ENCODE peak calls at places on chromosomes 13 and 19, in seven cellular contexts. F is fibroblast of lung, N is tibial nerve, P is astrocyte, R is testis, X is bronchial epithelial cell, D is uterus. Y is an unnamed sample. For H3K27me3, the result is how much of the 10 kb centered on the place peaks cover.

GRCh38 chr13:57633950-57634828 is 2.6 kb downstream of the PCDH17 start:
- DNase-seq in N (no peak), F (no peak), D (no peak), X (no peak), R (peak), P (peak), Y (no peak)

GRCh38 chr19:35184267-35184666 is 29.7 kb downstream of the FXYD5 start:
- DNase-seq in X (no peak), N (no peak), R (no peak), P (no peak), F (no peak), D (no peak), Y (no peak)

GRCh38 chr13:39913928-39914327 is 258.5 kb downstream of the COG6 start:
- DNase-seq in X (peak), F (peak), N (peak), D (peak), R (peak), P (no peak), Y (no peak)

GRCh38 chr13:74301200-74302063 is 167.2 kb upstream of the KLF12 start:
- DNase-seq in F (peak), R (no peak), P (peak), D (no peak), X (no peak), N (no peak), Y (no peak)

GRCh38 chr13:104289400-104289799 is 1223.2 kb upstream of the SLC10A2 start:
- DNase-seq in D (no peak), P (peak), F (peak), R (no peak), N (no peak), X (peak), Y (no peak)

GRCh38 chr13:86324191-86324590 is 525.0 kb upstream of the SLITRK6 start:
- DNase-seq in D (no peak), N (no peak), P (no peak), R (no peak), X (no peak), F (no peak), Y (no peak)

GRCh38 chr13:80979035-80979641 is 638.2 kb upstream of the SPRY2 start:
- DNase-seq in N (peak), F (peak), D (peak), R (peak), X (peak), P (peak), Y (no peak)

GRCh38 chr19:18798384-18799352 is 7.6 kb upstream of the COMP start:
- DNase-seq in R (no peak), D (no peak), N (no peak), F (no peak), P (no peak), X (no peak), Y (no peak)

GRCh38 chr19:18730885-18731513 is 47.5 kb downstream of the CRTC1 start:
- DNase-seq in F (no peak), P (no peak), D (no peak), R (no peak), X (no peak), N (no peak), Y (no peak)

GRCh38 chr19:5349041-5349440 is 8.4 kb upstream of the PTPRS start:
- DNase-seq in N (no peak), D (no peak), R (no peak), P (no peak), X (no peak), F (no peak), Y (no peak)

GRCh38 chr13:46751811-46752635 is 44.9 kb downstream of the ESD start:
- DNase-seq in F (no peak), D (no peak), P (peak), N (no peak), R (no peak), X (no peak), Y (no peak)

GRCh38 chr13:43767351-43767901 is 19.3 kb downstream of the ENOX1 start:
- DNase-seq in N (peak), R (peak), P (no peak), F (peak), D (peak), X (no peak), Y (no peak)

GRCh38 chr13:104837756-104838155 is 1697.7 kb downstream of the EFNB2 start:
- DNase-seq in X (no peak), D (no peak), P (no peak), R (no peak), N (no peak), F (no peak), Y (no peak)

GRCh38 chr19:51387924-51388389 is at the start of gene LIM2:
- DNase-seq in P (no peak), D (no peak), R (no peak), X (no peak), N (no peak), F (no peak), Y (no peak)

GRCh38 chr13:86446311-86446710 is 647.1 kb upstream of the SLITRK6 start:
- DNase-seq in X (peak), F (peak), P (peak), D (no peak), N (no peak), R (peak), Y (no peak)

GRCh38 chr13:73924607-73925006 is 209.6 kb downstream of the KLF12 start:
- DNase-seq in X (no peak), P (no peak), R (no peak), D (no peak), N (no peak), F (no peak), Y (no peak)

GRCh38 chr19:47445937-47446402 is 25.7 kb downstream of the SLC8A2 start:
- DNase-seq in X (no peak), N (no peak), R (peak), D (peak), F (no peak), P (no peak), Y (no peak)

GRCh38 chr13:85500716-85501256 is 298.4 kb downstream of the SLITRK6 start:
- DNase-seq in P (no peak), D (no peak), X (peak), N (no peak), F (no peak), R (no peak), Y (no peak)

GRCh38 chr19:17338440-17339078 is 1.2 kb downstream of the GTPBP3 start:
- DNase-seq in D (no peak), P (no peak), X (no peak), R (no peak), F (no peak), N (no peak), Y (no peak)

GRCh38 chr13:67224148-67224846 is 5.8 kb downstream of the PCDH9 start:
- DNase-seq in R (peak), P (peak), N (peak), X (peak), F (peak), D (peak), Y (peak)

GRCh38 chr13:112456138-112457056 is 80.2 kb downstream of the SPACA7 start:
- DNase-seq in X (no peak), R (no peak), D (no peak), F (no peak), P (no peak), N (no peak), Y (no peak)
- H3K27me3 ChIP-seq in X (under half), R (under half), D (under half), F (under half), P (under half), N (under half), Y (under half)

DNA sequence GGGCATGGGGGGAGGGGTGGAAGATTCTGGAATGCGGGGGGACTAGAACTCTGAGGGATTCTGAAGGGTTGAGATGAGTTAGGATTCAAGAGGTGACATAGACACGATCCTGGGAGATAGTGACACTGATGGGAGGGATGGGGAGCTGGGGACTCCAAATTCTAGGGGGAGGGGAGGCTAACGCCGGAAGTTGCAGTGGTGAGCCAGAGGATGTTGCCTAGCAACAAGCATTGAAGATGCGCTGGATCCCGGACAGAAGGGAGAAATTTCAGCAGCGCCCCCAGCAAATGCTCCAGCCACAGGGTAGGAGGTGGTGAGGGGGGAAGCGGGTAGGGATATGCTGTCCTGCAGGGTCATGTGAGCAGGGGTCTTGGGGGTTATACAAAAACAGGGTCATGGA is 6.9 kb upstream of the LTBP4 start:
- DNase-seq in D (no peak), X (no peak), R (no peak), P (no peak), N (no peak), F (no peak), Y (no peak)
- H3K4me3 ChIP-seq in D (no peak), X (no peak), R (no peak), P (no peak), N (no peak), F (no peak), Y (no peak)

GRCh38 chr19:3987619-3988371 is 2.5 kb upstream of the EEF2 start:
- DNase-seq in X (peak), P (peak), R (peak), F (peak), D (peak), N (peak), Y (peak)
- TF ChIP-seq CTCF in X (peak), P (peak), R (peak), F (peak), D (peak), N (peak), Y (peak)

DNA sequence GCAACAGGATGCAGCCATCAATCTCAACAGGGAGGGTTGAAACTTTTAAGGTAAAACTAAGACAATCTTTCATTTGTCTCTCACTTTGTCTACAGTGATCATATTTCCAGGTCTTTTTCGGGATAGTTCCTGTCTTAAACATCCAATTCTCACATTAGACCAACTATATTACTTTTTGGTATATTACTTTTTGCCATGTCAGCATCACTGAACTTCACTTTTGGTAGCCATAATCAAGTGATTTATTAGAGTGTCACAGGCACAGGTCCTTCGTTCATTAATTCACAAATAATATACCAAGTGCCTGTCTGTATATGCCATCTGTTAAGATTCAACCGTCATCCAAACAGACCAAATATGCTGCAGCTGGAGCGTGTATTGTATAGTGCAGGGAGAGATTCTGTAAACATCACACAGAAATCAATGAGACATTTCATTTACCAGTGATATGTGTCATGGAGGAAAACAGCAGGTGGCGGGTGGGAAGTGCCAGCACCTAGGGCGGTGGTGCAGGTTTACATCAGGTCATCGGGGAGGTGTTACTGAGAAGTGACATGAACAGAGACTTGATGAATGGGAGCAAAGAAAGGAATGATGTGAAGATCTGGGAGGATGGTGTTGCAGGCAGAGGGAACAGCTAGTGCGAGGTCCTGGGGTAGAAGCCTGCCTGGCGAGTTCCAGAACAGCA is 24.9 kb downstream of the ARHGEF7 start:
- DNase-seq in N (no peak), D (no peak), F (no peak), R (no peak), X (no peak), P (no peak), Y (no peak)
- H3K27me3 ChIP-seq in N (under half), D (under half), F (under half), R (under half), X (under half), P (under half), Y (under half)

Y was measured in thoracic aorta.